ENCODE peak calls at places on chromosomes 11 and 22, in ten cellular contexts. U is Calu3, M is type B pancreatic cell, V is lower leg skin, P is GM13976, A is GM12865, W is upper lobe of left lung, J is GM10248, X is mammary epithelial cell, D is H1. F is an unnamed sample.

GRCh38 chr22:45682069-45682468 is 10.4 kb downstream of the ATXN10 start:
- DNase-seq in U (no peak), W (no peak), A (no peak), M (no peak), D (no peak), J (no peak), V (no peak), X (no peak), P (no peak), F (no peak)

GRCh38 chr11:86370171-86370570 is 4.5 kb upstream of the CCDC81 start:
- DNase-seq in A (no peak), P (no peak), X (no peak), U (no peak), W (no peak), V (no peak), M (no peak), D (no peak), J (no peak), F (no peak)

GRCh38 chr22:30425616-30426394 is at the start of gene MTFP1:
- DNase-seq in W (peak), V (peak), X (peak), D (peak), P (peak), A (peak), J (peak), M (peak), U (peak), F (peak)

GRCh38 chr11:116330439-116331185 is 442.2 kb downstream of the BUD13 start:
- DNase-seq in V (peak), X (no peak), U (no peak), J (no peak), P (no peak), W (peak), D (no peak), A (no peak), M (peak), F (no peak)

GRCh38 chr11:128157423-128158298 is 429.7 kb downstream of the ETS1 start:
- DNase-seq in X (peak), V (no peak), P (peak), D (peak), M (no peak), U (peak), A (peak), W (no peak), J (peak), F (peak)

GRCh38 chr11:81970886-81971285 is 762.8 kb downstream of the FAM181B start:
- DNase-seq in U (no peak), X (no peak), J (no peak), M (no peak), P (no peak), A (no peak), V (no peak), D (no peak), W (no peak), F (no peak)

GRCh38 chr22:48376428-48376827 is 1451.2 kb downstream of the BRD1 start:
- DNase-seq in W (no peak), A (no peak), V (peak), J (no peak), M (peak), U (no peak), D (peak), P (no peak), X (no peak), F (no peak)

GRCh38 chr22:31776231-31776630 is 22.4 kb downstream of the DEPDC5 start:
- DNase-seq in V (no peak), W (no peak), A (no peak), J (no peak), X (no peak), P (no peak), U (no peak), M (no peak), D (no peak), F (no peak)

GRCh38 chr11:124069429-124070401 is 28.6 kb upstream of the OR10G7 start:
- DNase-seq in X (peak), D (peak), V (no peak), P (no peak), M (no peak), A (peak), J (no peak), W (peak), U (peak), F (peak)

GRCh38 chr11:2587976-2588748 is 111.6 kb downstream of the KCNQ1OT1 start:
- DNase-seq in X (no peak), W (no peak), M (no peak), D (no peak), A (no peak), J (peak), P (peak), U (no peak), V (peak), F (no peak)

GRCh38 chr11:7467652-7468051 is 17.7 kb upstream of the OLFML1 start:
- DNase-seq in P (peak), U (no peak), V (no peak), A (peak), J (peak), D (no peak), X (no peak), M (no peak), W (no peak), F (no peak)

GRCh38 chr11:118287006-118287405 is 17.5 kb upstream of the CD3E start:
- DNase-seq in J (no peak), W (no peak), X (peak), V (no peak), D (no peak), A (no peak), M (no peak), P (no peak), U (no peak), F (no peak)

GRCh38 chr11:133778161-133778560 is 67.2 kb downstream of the SPATA19 start:
- DNase-seq in W (no peak), J (no peak), D (no peak), M (no peak), X (no peak), V (no peak), A (no peak), P (no peak), U (no peak), F (no peak)

GRCh38 chr22:42683599-42684283 is 34.5 kb upstream of the CYB5R3 start:
- DNase-seq in U (no peak), V (peak), A (no peak), J (no peak), X (no peak), D (no peak), W (no peak), P (peak), M (no peak), F (no peak)

GRCh38 chr11:119306373-119306890 is 10.5 kb downstream of the MCAM start:
- DNase-seq in D (no peak), A (no peak), V (no peak), X (no peak), J (no peak), W (no peak), M (no peak), P (no peak), U (no peak), F (no peak)

GRCh38 chr11:131855320-131855719 is 484.9 kb downstream of the NTM start:
- DNase-seq in V (no peak), W (no peak), M (no peak), U (no peak), A (no peak), D (no peak), J (no peak), X (peak), P (no peak), F (no peak)

DNA sequence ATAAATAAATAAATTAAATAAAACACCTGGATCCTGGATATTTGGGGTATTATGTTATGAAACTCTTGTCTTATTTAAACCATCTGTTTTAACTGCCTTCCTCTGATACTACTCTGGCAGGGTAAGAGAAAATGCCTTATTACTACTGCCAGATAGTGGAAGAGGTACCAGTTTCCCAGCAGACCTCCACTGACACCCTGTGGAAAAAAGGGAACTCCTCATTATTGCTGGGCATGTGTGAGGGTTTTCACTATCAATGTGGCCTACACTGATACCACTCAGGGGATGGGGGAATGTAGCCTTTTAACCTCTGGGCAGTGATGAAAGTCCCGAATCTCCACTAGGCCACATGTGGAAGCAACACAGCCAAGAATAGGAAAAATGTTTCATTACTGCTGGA is 121.0 kb downstream of the LUZP2 start:
- DNase-seq in P (no peak), U (no peak), M (no peak), X (no peak), V (no peak), A (no peak), J (no peak), D (no peak), W (no peak), F (no peak)
- TF ChIP-seq CTCF in P (no peak), U (no peak), M (no peak), X (no peak), V (no peak), A (no peak), J (no peak), D (no peak), W (no peak), F (no peak)

GRCh38 chr11:78564037-78564888 is 10.4 kb downstream of the NARS2 start:
- DNase-seq in A (peak), M (no peak), J (no peak), P (peak), D (no peak), V (no peak), X (peak), U (peak), W (no peak), F (peak)
- TF ChIP-seq CTCF in A (peak), M (peak), J (peak), P (peak), D (no peak), V (no peak), X (peak), U (peak), W (peak), F (peak)

GRCh38 chr11:9313648-9314290 is 624 bp downstream of the TMEM41B start:
- DNase-seq in V (no peak), M (no peak), A (peak), J (no peak), D (no peak), W (no peak), U (no peak), X (peak), P (no peak), F (peak)

GRCh38 chr11:9310485-9310884 is 3.9 kb downstream of the TMEM41B start:
- DNase-seq in J (no peak), D (no peak), P (no peak), A (no peak), M (no peak), W (no peak), V (no peak), X (no peak), U (no peak), F (no peak)

GRCh38 chr11:9315078-9315688 is 790 bp upstream of the TMEM41B start:
- DNase-seq in D (no peak), P (no peak), V (peak), M (no peak), A (no peak), J (no peak), W (no peak), X (no peak), U (peak), F (peak)

GRCh38 chr11:9316334-9316733 is 1.9 kb upstream of the TMEM41B start:
- DNase-seq in V (no peak), J (no peak), A (no peak), M (no peak), X (no peak), D (no peak), W (no peak), U (no peak), P (no peak), F (no peak)

GRCh38 chr11:9314291-9315077 is at the start of gene TMEM41B:
- DNase-seq in P (peak), W (peak), X (peak), U (peak), D (peak), V (peak), A (peak), M (peak), J (peak), F (peak)
- TF ChIP-seq CTCF in P (no peak), W (peak), X (no peak), U (no peak), D (no peak), V (no peak), A (no peak), M (no peak), J (no peak), F (peak)

GRCh38 chr11:9529333-9529648 is 44.2 kb upstream of the WEE1 start:
- DNase-seq in X (no peak), U (peak), A (no peak), P (no peak), D (no peak), J (no peak), V (no peak), W (no peak), M (no peak), F (no peak)

GRCh38 chr11:9528573-9529332 is 44.7 kb upstream of the WEE1 start:
- DNase-seq in P (no peak), W (no peak), J (no peak), A (no peak), M (no peak), V (no peak), D (peak), U (no peak), X (no peak), F (no peak)

GRCh38 chr11:9533053-9533452 is 40.4 kb upstream of the WEE1 start:
- DNase-seq in U (no peak), D (no peak), X (no peak), A (no peak), W (no peak), J (no peak), M (no peak), P (no peak), V (no peak), F (no peak)

GRCh38 chr11:9530020-9530628 is 43.3 kb upstream of the WEE1 start:
- DNase-seq in V (no peak), U (no peak), A (no peak), X (no peak), M (no peak), D (peak), W (peak), J (no peak), P (no peak), F (no peak)

GRCh38 chr11:9530901-9531625 is 42.4 kb upstream of the WEE1 start:
- DNase-seq in M (no peak), V (no peak), U (no peak), P (no peak), D (peak), A (no peak), J (no peak), X (no peak), W (peak), F (no peak)
- TF ChIP-seq CTCF in M (no peak), V (no peak), U (no peak), P (no peak), D (peak), A (no peak), J (no peak), X (no peak), W (no peak), F (no peak)

DNA sequence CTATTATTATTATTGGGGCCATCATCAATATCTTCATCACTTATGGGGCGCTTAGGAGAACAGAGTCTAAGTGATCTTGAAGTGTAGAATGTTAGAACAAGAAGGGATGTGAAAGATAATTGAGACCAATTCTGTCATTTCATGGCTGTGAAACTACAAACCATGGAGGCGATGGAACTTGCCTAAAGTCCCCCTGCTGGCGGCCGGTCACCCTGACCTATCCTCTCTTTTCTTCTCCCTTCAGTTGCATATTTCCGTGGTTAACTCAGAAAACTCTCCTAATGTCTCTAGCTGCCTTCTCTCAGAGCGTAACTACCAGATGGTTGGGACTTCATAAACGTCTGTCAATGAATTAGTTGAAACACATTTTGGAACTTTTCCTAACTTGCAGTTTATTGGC is 6.6 kb upstream of the OR4B1 start:
- DNase-seq in J (no peak), U (peak), V (no peak), A (peak), D (no peak), P (no peak), W (no peak), X (no peak), M (no peak), F (no peak)
- TF ChIP-seq CTCF in J (no peak), U (no peak), V (no peak), A (no peak), D (no peak), P (no peak), W (no peak), X (no peak), M (peak), F (no peak)

GRCh38 chr11:79088967-79089366 is 351.9 kb downstream of the TENM4 start:
- DNase-seq in U (no peak), M (no peak), D (no peak), W (no peak), X (no peak), V (no peak), J (no peak), A (no peak), P (no peak), F (no peak)

GRCh38 chr11:79087238-79087956 is 353.4 kb downstream of the TENM4 start:
- DNase-seq in X (no peak), M (no peak), J (no peak), P (no peak), V (no peak), W (no peak), A (no peak), U (no peak), D (no peak), F (no peak)

GRCh38 chr11:79090191-79090590 is 350.6 kb downstream of the TENM4 start:
- DNase-seq in A (no peak), U (no peak), W (no peak), J (no peak), X (peak), P (no peak), M (no peak), V (no peak), D (no peak), F (no peak)

GRCh38 chr11:79086056-79086455 is 354.8 kb downstream of the TENM4 start:
- DNase-seq in M (no peak), J (no peak), U (no peak), W (no peak), P (no peak), V (no peak), A (no peak), D (no peak), X (no peak), F (no peak)

GRCh38 chr11:79087957-79088318 is 352.9 kb downstream of the TENM4 start:
- DNase-seq in V (no peak), J (no peak), U (no peak), P (no peak), X (no peak), W (no peak), M (no peak), D (no peak), A (no peak), F (no peak)
- TF ChIP-seq CTCF in V (no peak), J (no peak), U (no peak), P (no peak), X (no peak), W (no peak), M (no peak), D (no peak), A (no peak), F (no peak)

GRCh38 chr22:37731804-37732471 is 35.1 kb downstream of the TRIOBP start:
- DNase-seq in M (no peak), J (peak), W (no peak), P (no peak), X (no peak), V (no peak), D (no peak), A (no peak), U (peak), F (no peak)
- TF ChIP-seq CTCF in M (peak), J (no peak), W (no peak), P (peak), X (no peak), V (no peak), D (no peak), A (no peak), U (no peak), F (no peak)

GRCh38 chr11:65505434-65506315 is 6.8 kb downstream of the MALAT1 start:
- DNase-seq in D (no peak), P (no peak), W (no peak), V (no peak), M (no peak), X (no peak), J (no peak), A (peak), U (no peak), F (no peak)
- TF ChIP-seq CTCF in D (no peak), P (no peak), W (no peak), V (no peak), M (no peak), X (no peak), J (no peak), A (no peak), U (no peak), F (no peak)

DNA sequence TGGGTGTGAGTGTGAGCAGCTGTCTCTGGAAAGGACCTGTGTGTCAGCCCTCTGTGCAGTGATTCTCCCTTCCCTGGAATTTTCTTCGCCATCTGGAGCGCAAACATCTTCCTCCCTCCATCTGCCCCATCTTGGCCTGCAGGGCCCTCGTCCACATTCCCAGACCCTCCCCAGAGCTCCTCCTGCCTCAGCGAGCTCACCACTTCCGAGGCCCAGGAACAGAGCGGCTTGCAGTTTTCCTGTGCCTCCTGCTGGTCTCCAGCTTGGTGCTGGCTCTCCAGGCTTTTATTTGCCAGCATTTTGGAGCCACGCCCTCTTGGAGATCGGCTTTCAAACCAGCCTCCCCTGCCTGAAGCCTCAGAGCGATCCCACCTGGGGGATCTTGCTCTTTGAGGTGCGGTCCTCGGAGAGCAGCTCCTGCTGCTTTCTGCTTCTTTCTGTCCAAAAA is at the start of gene GPHA2:
- DNase-seq in A (no peak), D (peak), M (no peak), W (no peak), J (no peak), X (no peak), P (no peak), V (peak), U (no peak), F (peak)
- TF ChIP-seq CTCF in A (no peak), D (peak), M (no peak), W (no peak), J (no peak), X (no peak), P (no peak), V (no peak), U (no peak), F (no peak)

DNA sequence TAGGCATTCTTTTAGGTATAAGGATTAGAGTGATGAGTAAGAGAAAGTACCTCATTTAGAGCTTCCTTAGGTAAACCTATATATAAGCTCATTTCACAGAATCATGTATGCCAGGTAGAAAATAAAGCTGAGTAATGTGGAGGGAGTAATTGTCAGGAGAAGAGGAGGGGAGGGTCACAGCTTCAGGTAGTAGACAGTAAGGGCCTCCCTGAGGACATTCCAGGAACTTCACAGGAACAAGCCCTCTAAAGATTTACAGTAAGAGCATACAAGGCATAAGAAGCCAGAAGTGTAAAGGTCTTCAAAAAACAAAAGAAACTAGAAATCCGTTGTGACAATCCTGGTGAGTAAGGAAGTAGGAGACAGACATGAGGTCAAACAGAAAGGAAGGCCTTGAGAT is 57.6 kb downstream of the USP47 start:
- DNase-seq in J (no peak), A (no peak), V (no peak), M (no peak), P (no peak), U (no peak), D (no peak), W (no peak), X (no peak), F (no peak)
- TF ChIP-seq CTCF in J (no peak), A (no peak), V (no peak), M (peak), P (no peak), U (no peak), D (no peak), W (no peak), X (peak), F (no peak)

F was measured in endothelial cell.